ENCODE peak calls at places on chromosome 21, in four cellular contexts. O is activated T-helper 1 cell treated with anti-CD3 and anti-CD28 coated beads, Interleukin-12 subunit alpha, Interleukin-12 subunit beta, Interleukin-2, Interleukin-4 antibody, amounts not matched to agents 30 ng/mL and 10 ng/mL and 1 ng/mL, durations not matched to agents 14 hours and 24 hours and 36 hours; Q is brain microvascular endothelial cell; R is prostate gland. P is an unnamed sample.

GRCh38 chr21:44347911-44348451 is 5.4 kb upstream of the TRPM2 start:
- DNase-seq in O (no peak), Q (no peak), R (peak), P (no peak)

GRCh38 chr21:41610042-41610839 is 102.3 kb upstream of the TMPRSS2 start:
- DNase-seq in O (no peak), Q (peak), R (no peak), P (peak)

GRCh38 chr21:29017639-29018237 is 1.4 kb downstream of the RWDD2B start:
- DNase-seq in O (no peak), Q (no peak), R (no peak), P (no peak)

GRCh38 chr21:31514598-31514997 is 144.9 kb upstream of the SOD1 start:
- DNase-seq in O (no peak), Q (peak), R (peak), P (peak)

GRCh38 chr21:39681257-39681656 is 63.7 kb upstream of the IGSF5 start:
- DNase-seq in O (no peak), Q (peak), R (no peak), P (no peak)

GRCh38 chr21:33401617-33401967 is 1.6 kb upstream of the IFNGR2 start:
- DNase-seq in O (no peak), Q (no peak), R (no peak), P (no peak)

GRCh38 chr21:29725025-29725736 is 214.6 kb downstream of the GRIK1 start:
- DNase-seq in O (no peak), Q (no peak), R (no peak), P (no peak)

GRCh38 chr21:27776925-27777553 is 810.2 kb upstream of the ADAMTS5 start:
- DNase-seq in O (no peak), Q (no peak), R (no peak), P (no peak)

GRCh38 chr21:16532841-16533240 is 803.1 kb downstream of the USP25 start:
- DNase-seq in O (no peak), Q (no peak), R (no peak), P (no peak)

P was measured in ecto neural progenitor cell.